ENCODE peak calls at places on chromosome 21, in nine cellular contexts. One of them, this sample, is unnamed.
A peak's percentile ranks its signal among the peaks of the same experiment; 100 is the strongest.

GRCh38 chr21:35783686-35784085 is 276.6 kb downstream of the SETD4 start:
- DNase-seq in astrocyte: peak; percentile 21
- DNase-seq in AG10803: no peak
- DNase-seq in progenitor cell of endocrine pancreas: no peak
- DNase-seq in fibroblast of the aortic adventitia: no peak
- DNase-seq in neural crest cell: no peak
- DNase-seq in neural progenitor cell: no peak
- DNase-seq in uterus: no peak
- DNase-seq in endothelial cell: no peak
- DNase-seq in this sample: no peak

GRCh38 chr21:46500224-46500861 is 41.7 kb downstream of the DIP2A start:
- DNase-seq in uterus: no peak
- DNase-seq in endothelial cell: no peak
- DNase-seq in neural crest cell: no peak
- DNase-seq in fibroblast of the aortic adventitia: peak; percentile 30
- DNase-seq in neural progenitor cell: no peak
- DNase-seq in AG10803: peak; percentile 9
- DNase-seq in astrocyte: peak; percentile 32
- DNase-seq in progenitor cell of endocrine pancreas: no peak
- DNase-seq in this sample: no peak

GRCh38 chr21:34576043-34576466 is 38.9 kb downstream of the RCAN1 start:
- DNase-seq in progenitor cell of endocrine pancreas: no peak
- DNase-seq in uterus: no peak
- DNase-seq in endothelial cell: no peak
- DNase-seq in neural crest cell: no peak
- DNase-seq in neural progenitor cell: no peak
- DNase-seq in AG10803: peak; percentile 43
- DNase-seq in fibroblast of the aortic adventitia: peak; percentile 59
- DNase-seq in astrocyte: peak; percentile 19
- DNase-seq in this sample: no peak

GRCh38 chr21:37087188-37087587 is 14.1 kb downstream of the TTC3 start:
- DNase-seq in fibroblast of the aortic adventitia: peak; percentile 80
- DNase-seq in astrocyte: peak; percentile 63
- DNase-seq in uterus: no peak
- DNase-seq in neural progenitor cell: peak; percentile 7
- DNase-seq in endothelial cell: no peak
- DNase-seq in progenitor cell of endocrine pancreas: no peak
- DNase-seq in neural crest cell: no peak
- DNase-seq in AG10803: peak; percentile 57
- DNase-seq in this sample: no peak

GRCh38 chr21:26067836-26068401 is 102.7 kb downstream of the APP start:
- DNase-seq in neural crest cell: no peak
- DNase-seq in endothelial cell: no peak
- DNase-seq in fibroblast of the aortic adventitia: no peak
- DNase-seq in astrocyte: no peak
- DNase-seq in progenitor cell of endocrine pancreas: no peak
- DNase-seq in neural progenitor cell: no peak
- DNase-seq in uterus: no peak
- DNase-seq in AG10803: no peak
- DNase-seq in this sample: no peak

GRCh38 chr21:46243865-46244490 is 15.4 kb upstream of the LSS start:
- DNase-seq in endothelial cell: no peak
- DNase-seq in progenitor cell of endocrine pancreas: no peak
- DNase-seq in neural crest cell: no peak
- DNase-seq in fibroblast of the aortic adventitia: no peak
- DNase-seq in astrocyte: no peak
- DNase-seq in uterus: no peak
- DNase-seq in neural progenitor cell: no peak
- DNase-seq in AG10803: no peak
- DNase-seq in this sample: no peak

GRCh38 chr21:46191257-46191685 is 7.0 kb upstream of the SPATC1L start:
- DNase-seq in endothelial cell: no peak
- DNase-seq in neural progenitor cell: no peak
- DNase-seq in astrocyte: peak; percentile 72
- DNase-seq in fibroblast of the aortic adventitia: peak; percentile 81
- DNase-seq in uterus: peak; percentile 25
- DNase-seq in AG10803: peak; percentile 81
- DNase-seq in neural crest cell: no peak
- DNase-seq in progenitor cell of endocrine pancreas: no peak
- DNase-seq in this sample: no peak

GRCh38 chr21:14875704-14876364 is 189.0 kb downstream of the NRIP1 start:
- DNase-seq in astrocyte: no peak
- DNase-seq in endothelial cell: no peak
- DNase-seq in uterus: no peak
- DNase-seq in progenitor cell of endocrine pancreas: no peak
- DNase-seq in AG10803: peak; percentile 30
- DNase-seq in fibroblast of the aortic adventitia: no peak
- DNase-seq in neural progenitor cell: no peak
- DNase-seq in neural crest cell: no peak
- DNase-seq in this sample: no peak

GRCh38 chr21:40512590-40512989 is 334.4 kb downstream of the DSCAM start:
- DNase-seq in fibroblast of the aortic adventitia: no peak
- DNase-seq in progenitor cell of endocrine pancreas: no peak
- DNase-seq in neural crest cell: peak; percentile 16
- DNase-seq in astrocyte: no peak
- DNase-seq in AG10803: no peak
- DNase-seq in uterus: no peak
- DNase-seq in neural progenitor cell: peak; percentile 16
- DNase-seq in endothelial cell: no peak
- DNase-seq in this sample: no peak
- TF ChIP-seq CTCF in fibroblast of the aortic adventitia: peak; percentile 42
- TF ChIP-seq CTCF in progenitor cell of endocrine pancreas: peak; percentile 46
- TF ChIP-seq CTCF in neural crest cell: peak; percentile 62
- TF ChIP-seq CTCF in astrocyte: no peak
- TF ChIP-seq CTCF in AG10803: peak; percentile 20
- TF ChIP-seq CTCF in uterus: no peak
- TF ChIP-seq CTCF in neural progenitor cell: peak; percentile 67
- TF ChIP-seq CTCF in endothelial cell: peak; percentile 63
- TF ChIP-seq CTCF in this sample: peak; percentile 77

DNA sequence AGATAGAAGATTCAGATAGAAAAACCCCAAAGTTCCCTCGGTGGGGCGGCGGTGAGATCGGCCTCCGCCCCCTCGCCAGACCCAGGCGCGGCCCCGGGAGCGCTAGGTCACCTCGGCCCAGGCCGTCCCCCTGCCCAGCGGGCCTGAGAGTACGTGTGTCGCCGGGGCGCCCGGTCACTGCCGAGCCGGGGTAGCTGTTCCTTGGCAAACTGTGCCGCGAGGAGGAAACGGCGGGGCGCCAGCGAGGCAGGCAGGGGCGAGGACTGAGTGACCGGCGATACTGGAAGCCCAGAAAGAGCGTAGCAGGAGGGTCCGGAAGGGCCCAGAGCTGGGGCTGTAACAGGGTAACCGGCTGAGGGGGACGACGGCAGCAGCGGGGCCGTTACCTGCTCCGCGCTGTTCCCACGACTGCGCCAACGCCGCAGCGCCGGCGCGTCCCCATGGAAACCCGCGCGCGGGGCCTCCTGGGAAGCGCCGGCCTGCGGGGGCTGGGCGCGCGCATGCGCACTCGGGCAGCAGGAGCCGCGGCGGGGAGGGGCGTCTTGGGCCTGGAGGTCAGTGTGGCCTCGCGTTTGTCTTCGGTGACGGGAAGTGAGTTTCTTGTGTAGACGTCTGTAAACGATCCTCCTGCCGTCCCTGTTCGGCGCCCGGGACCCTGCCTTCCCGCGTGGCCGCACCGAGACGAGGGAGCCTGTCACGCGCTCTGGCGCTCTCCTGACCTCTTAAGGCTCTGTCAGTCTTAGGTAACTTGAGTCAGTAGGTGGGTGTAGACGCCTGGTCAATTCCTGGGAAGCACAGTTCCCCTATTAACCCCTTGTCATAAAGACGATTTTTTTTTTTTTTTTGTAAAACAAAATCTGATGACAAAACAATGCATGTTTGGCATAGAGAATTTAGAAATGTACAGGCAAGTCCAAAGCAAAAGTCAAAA is at the start of gene LCA5L:
- DNase-seq in progenitor cell of endocrine pancreas: peak; percentile 95
- DNase-seq in astrocyte: peak; percentile 68
- DNase-seq in neural crest cell: peak; percentile 91
- DNase-seq in endothelial cell: peak; percentile 98
- DNase-seq in neural progenitor cell: peak; percentile 97
- DNase-seq in uterus: peak; percentile 86
- DNase-seq in AG10803: peak; percentile 88
- DNase-seq in fibroblast of the aortic adventitia: peak; percentile 88
- DNase-seq in this sample: peak; percentile 96
- TF ChIP-seq CTCF in progenitor cell of endocrine pancreas: peak; percentile 23
- TF ChIP-seq CTCF in astrocyte: no peak
- TF ChIP-seq CTCF in neural crest cell: peak; percentile 18
- TF ChIP-seq CTCF in endothelial cell: no peak
- TF ChIP-seq CTCF in neural progenitor cell: no peak
- TF ChIP-seq CTCF in uterus: no peak
- TF ChIP-seq CTCF in AG10803: no peak
- TF ChIP-seq CTCF in fibroblast of the aortic adventitia: peak; percentile 29
- TF ChIP-seq CTCF in this sample: peak; percentile 19

GRCh38 chr21:16250282-16250681 is 520.5 kb downstream of the USP25 start:
- DNase-seq in AG10803: no peak
- DNase-seq in uterus: no peak
- DNase-seq in fibroblast of the aortic adventitia: no peak
- DNase-seq in neural progenitor cell: no peak
- DNase-seq in progenitor cell of endocrine pancreas: no peak
- DNase-seq in endothelial cell: no peak
- DNase-seq in astrocyte: no peak
- DNase-seq in neural crest cell: no peak
- DNase-seq in this sample: no peak
- TF ChIP-seq CTCF in AG10803: no peak
- TF ChIP-seq CTCF in uterus: no peak
- TF ChIP-seq CTCF in fibroblast of the aortic adventitia: no peak
- TF ChIP-seq CTCF in neural progenitor cell: no peak
- TF ChIP-seq CTCF in progenitor cell of endocrine pancreas: no peak
- TF ChIP-seq CTCF in endothelial cell: no peak
- TF ChIP-seq CTCF in astrocyte: no peak
- TF ChIP-seq CTCF in neural crest cell: no peak
- TF ChIP-seq CTCF in this sample: no peak

DNA sequence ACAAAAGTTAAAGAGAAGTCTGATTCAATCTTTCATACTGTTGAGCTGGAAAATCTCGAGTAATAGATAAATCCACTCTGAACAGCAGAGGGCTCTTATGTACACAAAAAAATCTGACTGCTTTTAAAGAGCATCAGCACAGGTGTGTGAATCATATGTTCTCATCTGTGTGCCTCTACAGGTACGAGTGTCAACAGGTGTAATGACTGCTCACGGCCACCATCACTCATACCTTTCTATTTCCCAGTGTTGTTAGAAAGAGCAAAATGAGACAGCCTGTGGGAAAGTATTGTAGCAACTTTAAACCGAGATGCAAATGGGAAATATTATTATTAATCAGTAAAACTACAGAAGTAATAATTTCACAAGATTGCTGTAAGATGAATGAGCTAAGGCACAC is 49.0 kb upstream of the SCAF4 start:
- DNase-seq in neural progenitor cell: no peak
- DNase-seq in AG10803: no peak
- DNase-seq in endothelial cell: no peak
- DNase-seq in fibroblast of the aortic adventitia: no peak
- DNase-seq in progenitor cell of endocrine pancreas: no peak
- DNase-seq in astrocyte: no peak
- DNase-seq in uterus: no peak
- DNase-seq in neural crest cell: no peak
- DNase-seq in this sample: no peak
- TF ChIP-seq CTCF in neural progenitor cell: peak; percentile 17
- TF ChIP-seq CTCF in AG10803: no peak
- TF ChIP-seq CTCF in endothelial cell: no peak
- TF ChIP-seq CTCF in fibroblast of the aortic adventitia: no peak
- TF ChIP-seq CTCF in progenitor cell of endocrine pancreas: peak; percentile 31
- TF ChIP-seq CTCF in astrocyte: no peak
- TF ChIP-seq CTCF in uterus: no peak
- TF ChIP-seq CTCF in neural crest cell: peak; percentile 62
- TF ChIP-seq CTCF in this sample: peak; percentile 61

DNA sequence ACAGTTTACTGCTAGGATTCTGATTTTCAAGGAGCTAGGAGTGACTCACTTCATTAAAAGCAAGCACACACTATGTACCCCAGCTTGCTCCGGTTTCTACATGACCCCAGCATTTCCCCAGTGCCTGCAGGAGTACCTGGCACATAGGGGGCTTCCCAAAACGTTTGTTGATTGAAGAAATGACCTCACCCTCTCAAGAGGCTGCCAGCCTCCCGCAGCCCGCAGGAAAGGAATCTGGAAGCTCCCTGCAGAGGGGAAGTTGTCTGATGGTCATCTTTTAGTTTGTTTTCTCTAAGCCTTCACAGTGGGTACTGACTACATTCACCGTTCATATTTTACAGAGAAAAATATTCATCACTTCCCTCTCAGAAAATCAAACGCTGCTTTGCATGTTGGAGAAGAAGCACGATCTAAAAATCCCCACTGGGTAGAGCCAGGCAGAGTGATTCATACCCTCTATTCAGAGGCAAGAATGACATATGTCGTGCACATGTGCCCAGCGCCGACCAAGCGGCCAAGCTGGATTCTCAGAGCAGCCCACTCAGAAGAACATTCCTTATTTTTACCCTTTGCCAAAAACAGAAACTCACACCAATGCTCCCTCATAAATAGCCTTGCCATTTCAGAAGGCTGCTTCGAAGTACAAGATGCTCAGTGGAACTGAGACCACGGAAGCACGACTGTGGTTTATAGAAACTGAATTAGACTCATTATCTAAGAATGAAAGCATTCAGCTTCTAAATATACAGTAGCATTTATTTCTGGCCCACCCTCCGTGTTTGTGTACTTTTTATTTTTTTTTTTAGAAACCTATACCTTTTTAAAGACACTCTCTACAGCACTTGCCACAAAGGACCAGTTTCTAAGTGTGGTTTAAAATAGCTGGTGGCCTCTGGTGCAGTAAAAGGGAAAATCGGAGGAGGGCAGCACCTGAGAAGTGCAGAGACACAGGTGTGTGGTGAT is 143.2 kb downstream of the MIS18A start:
- DNase-seq in neural progenitor cell: no peak
- DNase-seq in fibroblast of the aortic adventitia: no peak
- DNase-seq in neural crest cell: no peak
- DNase-seq in uterus: no peak
- DNase-seq in progenitor cell of endocrine pancreas: no peak
- DNase-seq in astrocyte: peak; percentile 41
- DNase-seq in endothelial cell: no peak
- DNase-seq in AG10803: peak; percentile 96
- DNase-seq in this sample: no peak
- TF ChIP-seq CTCF in neural progenitor cell: no peak
- TF ChIP-seq CTCF in fibroblast of the aortic adventitia: no peak
- TF ChIP-seq CTCF in neural crest cell: no peak
- TF ChIP-seq CTCF in uterus: no peak
- TF ChIP-seq CTCF in progenitor cell of endocrine pancreas: no peak
- TF ChIP-seq CTCF in astrocyte: no peak
- TF ChIP-seq CTCF in endothelial cell: no peak
- TF ChIP-seq CTCF in AG10803: peak; percentile 9
- TF ChIP-seq CTCF in this sample: no peak

GRCh38 chr21:33230518-33231324 is 983 bp downstream of the IFNAR2 start:
- DNase-seq in uterus: peak; percentile 43
- DNase-seq in neural progenitor cell: peak; percentile 77
- DNase-seq in neural crest cell: peak; percentile 29
- DNase-seq in astrocyte: peak; percentile 56
- DNase-seq in progenitor cell of endocrine pancreas: peak; percentile 43
- DNase-seq in AG10803: peak; percentile 61
- DNase-seq in fibroblast of the aortic adventitia: peak; percentile 62
- DNase-seq in endothelial cell: peak; percentile 48
- DNase-seq in this sample: peak; percentile 74
- TF ChIP-seq CTCF in uterus: no peak
- TF ChIP-seq CTCF in neural progenitor cell: peak; percentile 49
- TF ChIP-seq CTCF in neural crest cell: peak; percentile 17
- TF ChIP-seq CTCF in astrocyte: no peak
- TF ChIP-seq CTCF in progenitor cell of endocrine pancreas: peak; percentile 42
- TF ChIP-seq CTCF in AG10803: peak; percentile 9
- TF ChIP-seq CTCF in fibroblast of the aortic adventitia: no peak
- TF ChIP-seq CTCF in endothelial cell: no peak
- TF ChIP-seq CTCF in this sample: no peak

GRCh38 chr21:44436111-44436611 is 19.1 kb upstream of the LRRC3 start:
- DNase-seq in progenitor cell of endocrine pancreas: no peak
- DNase-seq in endothelial cell: no peak
- DNase-seq in neural crest cell: no peak
- DNase-seq in uterus: peak; percentile 7
- DNase-seq in neural progenitor cell: no peak
- DNase-seq in AG10803: no peak
- DNase-seq in astrocyte: no peak
- DNase-seq in fibroblast of the aortic adventitia: no peak
- DNase-seq in this sample: peak; percentile 61
- TF ChIP-seq CTCF in progenitor cell of endocrine pancreas: no peak
- TF ChIP-seq CTCF in endothelial cell: no peak
- TF ChIP-seq CTCF in neural crest cell: no peak
- TF ChIP-seq CTCF in uterus: no peak
- TF ChIP-seq CTCF in neural progenitor cell: no peak
- TF ChIP-seq CTCF in AG10803: no peak
- TF ChIP-seq CTCF in astrocyte: no peak
- TF ChIP-seq CTCF in fibroblast of the aortic adventitia: no peak
- TF ChIP-seq CTCF in this sample: no peak

This sample was measured in type B pancreatic cell.